ENCODE peak calls at places on chromosomes 11 and 22, in six cellular contexts. W is stimulated activated effector memory CD8-positive, alpha-beta T cell treated with anti-CD3 and anti-CD28 coated beads, Interleukin-12 subunit alpha, Interleukin-12 subunit beta, amount 100 ng/mL, for 72 hours; Q is posterior vena cava; M is GM13977; C is Caco-2; P is choroid plexus epithelial cell. I is an unnamed sample.

GRCh38 chr22:24390576-24390975 is 36.8 kb upstream of the ADORA2A start:
- DNase-seq in W (no peak), Q (peak; percentile 82), M (no peak), C (no peak), P (peak; percentile 78), I (no peak)

GRCh38 chr22:49206281-49206680 is 621.4 kb downstream of the BRD1 start:
- DNase-seq in W (no peak), Q (peak; percentile 60), M (no peak), C (no peak), P (no peak), I (no peak)

GRCh38 chr22:31911565-31912401 is 32.6 kb upstream of the YWHAH start:
- DNase-seq in W (no peak), Q (no peak), M (no peak), C (peak; percentile 58), P (no peak), I (no peak)

GRCh38 chr11:128021304-128022006 is 565.9 kb downstream of the ETS1 start:
- DNase-seq in W (no peak), Q (no peak), M (no peak), C (peak; percentile 44), P (peak; percentile 40), I (no peak)

GRCh38 chr11:105670811-105671210 is 60.9 kb downstream of the GRIA4 start:
- DNase-seq in W (no peak), Q (no peak), M (no peak), C (no peak), P (peak; percentile 3), I (no peak)

GRCh38 chr11:96168623-96169022 is 174.4 kb downstream of the MAML2 start:
- DNase-seq in W (peak; percentile 61), Q (no peak), M (no peak), C (no peak), P (peak; percentile 97), I (peak; percentile 86)

GRCh38 chr11:44988981-44989635 is 38.4 kb upstream of the TP53I11 start:
- DNase-seq in W (no peak), Q (peak; percentile 34), M (no peak), C (no peak), P (no peak), I (no peak)

GRCh38 chr11:9716275-9717039 is 52.6 kb downstream of the SWAP70 start:
- DNase-seq in W (no peak), Q (no peak), M (peak; percentile 43), C (no peak), P (peak; percentile 87), I (peak; percentile 87)

GRCh38 chr22:21701384-21701971 is 34.1 kb downstream of the YPEL1 start:
- DNase-seq in W (no peak), Q (no peak), M (no peak), C (peak; percentile 54), P (no peak), I (no peak)

GRCh38 chr11:102085864-102086551 is 24.2 kb upstream of the YAP1 start:
- DNase-seq in W (no peak), Q (no peak), M (no peak), C (peak; percentile 19), P (peak; percentile 41), I (peak; percentile 38)

GRCh38 chr11:105401269-105401809 is 208.5 kb upstream of the GRIA4 start:
- DNase-seq in W (no peak), Q (no peak), M (no peak), C (no peak), P (no peak), I (no peak)